ENCODE peak calls at places on chromosomes 1 and 21, in four cellular contexts. One of them, this sample, is unnamed.
A peak's percentile ranks its signal among the peaks of the same experiment; 100 is the strongest.

GRCh38 chr1:58823481-58824010 is 39.7 kb upstream of the JUN start:
- DNase-seq in K562: no peak
- DNase-seq in HepG2: no peak
- DNase-seq in A549: peak; percentile 24
- DNase-seq in this sample: no peak

GRCh38 chr1:94753171-94753972 is 66.8 kb upstream of the SLC44A3 start:
- DNase-seq in A549: no peak
- DNase-seq in K562: no peak
- DNase-seq in HepG2: peak; percentile 26
- DNase-seq in this sample: no peak

GRCh38 chr1:89523597-89524368 is 846 bp upstream of the LRRC8B start:
- DNase-seq in HepG2: peak; percentile 30
- DNase-seq in A549: peak; percentile 71
- DNase-seq in K562: peak; percentile 80
- DNase-seq in this sample: no peak

GRCh38 chr1:150820710-150821521 is 12.9 kb upstream of the CTSK start:
- DNase-seq in K562: no peak
- DNase-seq in HepG2: no peak
- DNase-seq in A549: no peak
- DNase-seq in this sample: no peak

GRCh38 chr1:220451541-220451940 is 76.4 kb upstream of the MARK1 start:
- DNase-seq in HepG2: peak; percentile 13
- DNase-seq in K562: no peak
- DNase-seq in A549: peak; percentile 9
- DNase-seq in this sample: no peak

GRCh38 chr21:45109831-45110492 is 35.6 kb downstream of the ADARB1 start:
- DNase-seq in HepG2: no peak
- DNase-seq in K562: peak; percentile 50
- DNase-seq in A549: no peak
- DNase-seq in this sample: no peak

GRCh38 chr1:174022976-174023277 is 770 bp upstream of the RC3H1 start:
- DNase-seq in K562: no peak
- DNase-seq in HepG2: no peak
- DNase-seq in A549: no peak
- DNase-seq in this sample: no peak

GRCh38 chr1:187313115-187313514 is 484.4 kb downstream of the PLA2G4A start:
- DNase-seq in HepG2: no peak
- DNase-seq in A549: no peak
- DNase-seq in K562: no peak
- DNase-seq in this sample: no peak

GRCh38 chr1:65832296-65832695 is 39.6 kb downstream of the PDE4B start:
- DNase-seq in A549: no peak
- DNase-seq in K562: no peak
- DNase-seq in HepG2: no peak
- DNase-seq in this sample: no peak

GRCh38 chr1:209601809-209602657 is 18.5 kb downstream of the CAMK1G start:
- DNase-seq in HepG2: peak; percentile 3
- DNase-seq in K562: peak; percentile 22
- DNase-seq in A549: peak; percentile 60
- DNase-seq in this sample: no peak

GRCh38 chr1:152108899-152109222 is 6.4 kb downstream of the TCHH start:
- DNase-seq in HepG2: no peak
- DNase-seq in K562: no peak
- DNase-seq in A549: peak; percentile 28
- DNase-seq in this sample: no peak

GRCh38 chr1:54384921-54385726 is 21.1 kb downstream of the SSBP3 start:
- DNase-seq in K562: no peak
- DNase-seq in HepG2: no peak
- DNase-seq in A549: no peak
- DNase-seq in this sample: no peak

GRCh38 chr1:196608401-196609113 is at the start of gene KCNT2:
- DNase-seq in K562: peak; percentile 22
- DNase-seq in HepG2: no peak
- DNase-seq in A549: peak; percentile 59
- DNase-seq in this sample: peak; percentile 94

GRCh38 chr1:24966724-24967346 is 36.8 kb upstream of the RUNX3 start:
- DNase-seq in A549: peak; percentile 53
- DNase-seq in K562: peak; percentile 60
- DNase-seq in HepG2: no peak
- DNase-seq in this sample: no peak

GRCh38 chr1:94805912-94806311 is 14.2 kb upstream of the SLC44A3 start:
- DNase-seq in HepG2: peak; percentile 45
- DNase-seq in K562: peak; percentile 50
- DNase-seq in A549: peak; percentile 43
- DNase-seq in this sample: peak; percentile 75

GRCh38 chr21:45074818-45075605 is 632 bp downstream of the ADARB1 start:
- DNase-seq in HepG2: no peak
- DNase-seq in K562: peak; percentile 83
- DNase-seq in A549: peak; percentile 39
- DNase-seq in this sample: no peak

GRCh38 chr1:117964290-117965038 is 34.9 kb downstream of the WDR3 start:
- DNase-seq in HepG2: no peak
- DNase-seq in K562: no peak
- DNase-seq in A549: no peak
- DNase-seq in this sample: no peak

GRCh38 chr1:245715291-245715701 is 560.5 kb downstream of the KIF26B start:
- DNase-seq in K562: no peak
- DNase-seq in HepG2: no peak
- DNase-seq in A549: no peak
- DNase-seq in this sample: no peak

GRCh38 chr1:228031276-228031995 is 24.6 kb downstream of the WNT3A start:
- DNase-seq in HepG2: no peak
- DNase-seq in A549: no peak
- DNase-seq in K562: no peak
- DNase-seq in this sample: no peak

GRCh38 chr1:78718566-78718965 is 68.9 kb downstream of the IFI44 start:
- DNase-seq in K562: no peak
- DNase-seq in A549: no peak
- DNase-seq in HepG2: no peak
- DNase-seq in this sample: no peak

GRCh38 chr1:186834405-186834958 is 5.7 kb downstream of the PLA2G4A start:
- DNase-seq in K562: no peak
- DNase-seq in HepG2: no peak
- DNase-seq in A549: no peak
- DNase-seq in this sample: no peak

GRCh38 chr1:169722784-169723183 is 11.1 kb downstream of the SELE start:
- DNase-seq in HepG2: no peak
- DNase-seq in A549: no peak
- DNase-seq in K562: no peak
- DNase-seq in this sample: no peak

GRCh38 chr1:51564124-51564523 is 45.1 kb upstream of the EPS15 start:
- DNase-seq in A549: peak; percentile 15
- DNase-seq in HepG2: no peak
- DNase-seq in K562: no peak
- DNase-seq in this sample: no peak

DNA sequence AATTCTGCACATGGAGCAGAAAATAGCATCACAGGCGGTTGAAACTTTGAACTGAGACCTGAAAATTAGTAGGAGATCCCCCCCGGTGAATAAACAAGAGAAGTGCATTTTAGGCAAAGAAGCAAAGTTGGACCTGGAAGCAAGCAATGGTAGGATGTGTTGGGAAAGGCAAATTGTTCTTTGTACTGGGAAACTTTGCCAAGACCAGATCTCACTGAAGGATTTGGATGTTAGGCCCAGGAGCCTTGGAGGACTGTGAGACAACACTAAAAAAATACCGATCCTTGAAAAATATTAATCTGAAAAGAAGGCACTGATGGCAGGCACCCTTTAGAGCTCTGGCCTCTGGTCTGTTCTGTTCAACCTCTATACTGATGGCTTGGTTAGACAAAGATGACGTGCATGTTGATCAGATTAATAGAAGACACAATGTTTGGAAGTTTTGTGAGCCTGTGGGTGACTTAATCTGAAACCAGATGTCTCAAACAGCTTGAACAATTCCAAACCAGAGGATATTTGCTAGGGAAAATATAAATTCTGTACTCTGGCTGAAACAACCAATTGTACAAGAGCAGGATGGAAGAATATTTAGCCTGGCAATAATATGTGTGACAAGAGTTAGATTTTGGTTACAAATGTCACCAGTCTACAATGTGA is 108.4 kb downstream of the ROR1 start:
- DNase-seq in HepG2: no peak
- DNase-seq in K562: no peak
- DNase-seq in A549: no peak
- DNase-seq in this sample: no peak
- TF ChIP-seq PHF8 in HepG2: no peak
- TF ChIP-seq PHF8 in K562: no peak
- TF ChIP-seq PHF8 in A549: no peak
- TF ChIP-seq PHF8 in this sample: no peak

GRCh38 chr1:202890392-202890791 is 1.4 kb upstream of the RABIF start:
- DNase-seq in K562: no peak
- DNase-seq in A549: no peak
- DNase-seq in HepG2: no peak
- DNase-seq in this sample: no peak
- TF ChIP-seq PHF8 in K562: no peak
- TF ChIP-seq PHF8 in A549: no peak
- TF ChIP-seq PHF8 in HepG2: no peak
- TF ChIP-seq PHF8 in this sample: no peak

DNA sequence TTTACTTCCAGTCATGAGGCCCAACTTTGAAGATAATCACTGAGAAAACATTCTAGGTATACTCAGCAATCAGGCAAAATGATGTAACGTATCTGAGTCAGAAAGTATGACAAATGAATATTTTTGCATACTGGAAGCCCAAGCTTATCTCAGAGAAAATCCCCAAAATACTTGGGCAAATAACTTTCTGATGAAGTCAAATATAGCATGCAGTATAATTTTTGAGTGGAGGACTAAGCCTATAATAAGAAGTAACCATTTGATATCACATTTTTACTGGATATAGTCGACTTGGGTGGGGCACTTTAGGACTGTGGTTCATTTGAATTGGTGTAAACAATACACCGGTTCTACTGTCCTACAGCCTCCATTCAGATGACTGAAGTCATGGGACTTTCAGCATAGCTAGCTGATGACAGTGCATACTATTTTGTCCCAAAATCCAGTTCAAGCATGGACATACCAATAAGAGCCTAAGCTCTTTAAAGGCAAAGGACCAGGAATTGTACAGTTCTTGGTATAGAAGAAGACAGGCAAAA is 2.3 kb upstream of the GADD45A start:
- DNase-seq in HepG2: peak; percentile 58
- DNase-seq in K562: peak; percentile 49
- DNase-seq in A549: peak; percentile 45
- DNase-seq in this sample: no peak
- TF ChIP-seq PHF8 in HepG2: no peak
- TF ChIP-seq PHF8 in K562: no peak
- TF ChIP-seq PHF8 in A549: no peak
- TF ChIP-seq PHF8 in this sample: no peak

DNA sequence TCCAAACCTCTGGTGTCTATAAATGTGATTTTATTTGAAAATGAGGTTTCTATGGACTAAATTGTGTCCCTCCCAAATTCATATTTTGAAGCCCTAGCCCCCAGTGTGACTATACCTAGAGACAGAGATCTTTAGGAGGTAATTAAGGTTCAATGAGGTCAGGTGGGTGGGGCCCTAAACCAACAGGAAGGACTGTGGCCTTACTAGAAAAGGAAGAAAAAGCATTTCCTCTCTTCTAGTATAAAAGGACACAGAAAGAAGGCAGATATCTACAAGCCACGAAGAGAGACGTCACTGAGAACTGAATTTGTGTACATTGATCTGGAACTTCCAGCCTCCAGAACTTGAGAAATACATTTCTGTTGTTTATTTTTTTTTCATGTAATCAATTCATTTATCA is 123.1 kb upstream of the RUNX1 start:
- DNase-seq in K562: no peak
- DNase-seq in A549: no peak
- DNase-seq in HepG2: no peak
- DNase-seq in this sample: no peak
- TF ChIP-seq PHF8 in K562: no peak
- TF ChIP-seq PHF8 in A549: no peak
- TF ChIP-seq PHF8 in HepG2: no peak
- TF ChIP-seq PHF8 in this sample: no peak

DNA sequence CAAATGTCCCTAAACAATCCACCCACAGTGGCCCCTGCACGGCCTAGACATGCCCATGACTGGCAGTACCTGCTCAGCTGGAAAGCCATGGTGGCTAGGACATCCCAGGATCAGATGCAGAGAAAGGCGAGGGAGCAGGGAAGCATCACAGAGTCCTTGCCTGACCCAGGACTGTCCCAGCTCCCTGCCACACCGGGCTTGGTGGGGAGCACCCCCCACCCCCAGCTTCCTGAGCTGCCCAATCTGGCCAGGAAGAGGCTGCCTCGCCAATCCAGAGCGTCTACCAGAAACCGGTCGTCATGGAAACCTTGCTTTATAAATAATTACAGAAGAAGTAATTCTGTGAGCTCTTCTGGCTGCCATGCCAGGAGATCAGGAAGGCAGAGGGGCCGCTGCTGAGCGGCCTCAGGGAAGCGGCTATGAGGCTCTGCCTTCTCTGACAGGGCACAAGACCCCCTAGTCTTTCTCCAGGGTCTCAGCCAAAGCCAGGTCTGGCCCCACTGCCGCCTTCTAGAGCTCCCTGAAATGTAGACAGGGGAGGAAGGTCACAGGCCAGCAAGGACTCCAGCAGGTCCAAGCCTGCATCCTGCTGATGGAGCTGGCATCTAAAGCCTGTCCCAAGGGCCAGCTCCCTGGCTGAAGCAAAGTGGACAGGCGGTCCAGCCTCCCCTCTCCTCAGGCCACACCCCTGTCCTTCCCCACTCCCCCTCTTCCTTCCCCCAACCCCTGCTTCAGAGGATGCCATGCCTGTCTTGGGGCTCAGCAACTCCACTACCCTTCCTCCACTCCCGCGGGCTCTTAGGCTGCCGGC is 34.6 kb downstream of the ACOT7 start:
- DNase-seq in HepG2: no peak
- DNase-seq in K562: no peak
- DNase-seq in A549: no peak
- DNase-seq in this sample: no peak
- TF ChIP-seq PHF8 in HepG2: no peak
- TF ChIP-seq PHF8 in K562: no peak
- TF ChIP-seq PHF8 in A549: no peak
- TF ChIP-seq PHF8 in this sample: no peak

DNA sequence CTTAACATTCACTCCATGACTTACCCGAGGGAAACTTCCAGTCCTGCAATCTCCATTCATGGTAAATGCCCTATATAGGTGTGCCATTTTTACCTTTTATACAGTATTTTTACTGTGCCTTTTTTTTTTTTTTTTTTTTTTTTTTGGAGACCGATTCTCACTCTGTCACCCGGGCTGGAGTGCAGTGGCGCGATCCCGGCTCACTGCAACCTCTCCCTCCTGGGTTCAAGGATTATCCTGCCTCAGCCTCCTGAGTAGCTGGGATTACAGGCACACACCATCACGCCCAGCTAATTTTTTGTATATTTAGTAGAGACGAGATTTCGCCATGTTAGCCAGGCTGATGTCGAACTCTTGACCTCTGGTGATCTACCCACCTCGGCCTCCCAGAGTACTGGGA is 124.4 kb upstream of the PLPPR4 start:
- DNase-seq in K562: no peak
- DNase-seq in HepG2: no peak
- DNase-seq in A549: no peak
- DNase-seq in this sample: no peak
- TF ChIP-seq PHF8 in K562: no peak
- TF ChIP-seq PHF8 in HepG2: no peak
- TF ChIP-seq PHF8 in A549: no peak
- TF ChIP-seq PHF8 in this sample: no peak

GRCh38 chr1:96362623-96363022 is 359.0 kb upstream of the PTBP2 start:
- DNase-seq in HepG2: peak; percentile 31
- DNase-seq in K562: no peak
- DNase-seq in A549: peak; percentile 74
- DNase-seq in this sample: no peak
- TF ChIP-seq PHF8 in HepG2: no peak
- TF ChIP-seq PHF8 in K562: no peak
- TF ChIP-seq PHF8 in A549: no peak
- TF ChIP-seq PHF8 in this sample: no peak

GRCh38 chr1:240441684-240442083 is 170.3 kb downstream of the GREM2 start:
- DNase-seq in K562: no peak
- DNase-seq in A549: no peak
- DNase-seq in HepG2: no peak
- DNase-seq in this sample: no peak
- TF ChIP-seq PHF8 in K562: no peak
- TF ChIP-seq PHF8 in A549: no peak
- TF ChIP-seq PHF8 in HepG2: no peak
- TF ChIP-seq PHF8 in this sample: no peak

This sample was measured in H1.